ENCODE peak calls at places on chromosomes 4 and X, in five cellular contexts. P is IMR-90, C is breast epithelium, V is NB4, L is gastrocnemius medialis. A is an unnamed sample.

GRCh38 chr4:94334962-94335361 is 7.7 kb downstream of the HPGDS start:
- DNase-seq in P (no peak), C (no peak), V (no peak), L (peak; percentile 49), A (no peak)

GRCh38 chr4:171929477-171929876 is 116.3 kb downstream of the GALNTL6 start:
- DNase-seq in P (no peak), C (no peak), V (no peak), L (no peak), A (no peak)

GRCh38 chr4:156476359-156476758 is 495.2 kb downstream of the PDGFC start:
- DNase-seq in P (peak; percentile 98), C (no peak), V (no peak), L (no peak), A (no peak)

GRCh38 chrX:74426071-74426470 is 4.8 kb downstream of the SLC16A2 start:
- DNase-seq in P (no peak), C (no peak), V (no peak), L (no peak), A (no peak)

GRCh38 chr4:76623217-76624060 is 188.4 kb downstream of the SHROOM3 start:
- DNase-seq in P (no peak), C (no peak), V (no peak), L (no peak), A (no peak)

GRCh38 chr4:124903995-124904722 is 191.6 kb upstream of the ANKRD50 start:
- DNase-seq in P (peak; percentile 68), C (no peak), V (no peak), L (peak; percentile 78), A (no peak)

GRCh38 chr4:19776021-19776459 is 475.7 kb upstream of the SLIT2 start:
- DNase-seq in P (peak; percentile 81), C (no peak), V (no peak), L (no peak), A (no peak)

GRCh38 chr4:3346146-3346545 is 53.3 kb downstream of the RGS12 start:
- DNase-seq in P (peak; percentile 84), C (no peak), V (peak; percentile 90), L (peak; percentile 46), A (peak; percentile 79)

GRCh38 chr4:145732895-145733880 is 53.2 kb downstream of the C4orf51 start:
- DNase-seq in P (peak; percentile 89), C (peak; percentile 97), V (peak; percentile 75), L (peak; percentile 94), A (peak; percentile 93)

GRCh38 chrX:123830309-123830708 is 29.5 kb upstream of the XIAP start:
- DNase-seq in P (no peak), C (no peak), V (peak; percentile 15), L (no peak), A (peak; percentile 22)

GRCh38 chr4:6746721-6747689 is 31.0 kb downstream of the BLOC1S4 start:
- DNase-seq in P (no peak), C (peak; percentile 92), V (no peak), L (peak; percentile 11), A (no peak)

GRCh38 chr4:147247577-147247976 is 233.3 kb upstream of the EDNRA start:
- DNase-seq in P (peak; percentile 4), C (no peak), V (no peak), L (no peak), A (no peak)

GRCh38 chr4:180086480-180087170 is 2156.6 kb upstream of the TENM3 start:
- DNase-seq in P (no peak), C (no peak), V (no peak), L (no peak), A (no peak)

GRCh38 chr4:124111922-124112321 is 600.6 kb downstream of the ANKRD50 start:
- DNase-seq in P (peak; percentile 87), C (no peak), V (peak; percentile 52), L (peak; percentile 16), A (peak; percentile 22)

GRCh38 chr4:170990989-170991589 is 822.1 kb upstream of the GALNTL6 start:
- DNase-seq in P (no peak), C (no peak), V (peak; percentile 60), L (no peak), A (no peak)

GRCh38 chrX:15942307-15942706 is 87.7 kb upstream of the AP1S2 start:
- DNase-seq in P (no peak), C (no peak), V (no peak), L (no peak), A (no peak)

GRCh38 chrX:13194291-13195103 is 125.4 kb downstream of the ATXN3L start:
- DNase-seq in P (no peak), C (no peak), V (no peak), L (peak; percentile 15), A (no peak)

GRCh38 chr4:158446106-158446505 is 75.6 kb upstream of the RXFP1 start:
- DNase-seq in P (peak; percentile 79), C (no peak), V (no peak), L (no peak), A (no peak)

GRCh38 chrX:1451251-1451675 is 1.4 kb downstream of the ASMTL start:
- DNase-seq in P (no peak), C (no peak), V (no peak), L (peak; percentile 15), A (peak; percentile 68)

GRCh38 chr4:175190654-175191053 is 272.5 kb downstream of the ADAM29 start:
- DNase-seq in P (no peak), C (no peak), V (no peak), L (no peak), A (no peak)

GRCh38 chr4:86523333-86523732 is 70.8 kb upstream of the PTPN13 start:
- DNase-seq in P (no peak), C (no peak), V (peak; percentile 4), L (no peak), A (no peak)

DNA sequence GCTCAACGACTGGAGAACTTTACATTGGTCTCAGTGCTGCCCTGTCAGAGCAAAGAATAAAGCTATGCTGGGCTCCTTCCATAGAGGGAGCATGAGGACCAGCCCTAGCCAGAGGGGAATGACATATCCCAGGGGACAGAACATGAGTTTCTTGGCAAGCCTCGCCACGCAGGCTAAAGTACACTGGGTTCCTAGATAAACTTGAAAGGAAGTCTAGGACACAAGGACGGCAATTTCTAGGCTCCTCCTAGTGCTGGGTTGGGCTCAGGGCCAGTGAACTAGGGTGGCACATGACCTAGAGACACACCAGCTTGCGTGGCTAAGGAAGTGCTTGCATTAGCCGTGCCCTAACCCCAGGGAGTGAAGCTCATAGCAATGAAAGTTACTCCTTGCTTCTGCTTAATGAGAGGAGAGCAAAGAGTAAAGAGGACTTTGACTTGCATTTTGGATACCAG is 141.0 kb downstream of the MAB21L2 start:
- DNase-seq in P (no peak), C (peak; percentile 80), V (no peak), L (peak; percentile 64), A (peak; percentile 87)
- TF ChIP-seq CTCF in P (no peak), C (no peak), V (no peak), L (no peak), A (no peak)

GRCh38 chrX:103586659-103587058 is 1.3 kb downstream of the TCEAL4 start:
- DNase-seq in P (no peak), C (no peak), V (no peak), L (no peak), A (no peak)

GRCh38 chrX:103586314-103586646 is 965 bp downstream of the TCEAL4 start:
- DNase-seq in P (no peak), C (no peak), V (no peak), L (no peak), A (no peak)

GRCh38 chrX:103585421-103586313 is at the start of gene TCEAL4:
- DNase-seq in P (no peak), C (peak; percentile 66), V (no peak), L (peak; percentile 43), A (peak; percentile 90)

DNA sequence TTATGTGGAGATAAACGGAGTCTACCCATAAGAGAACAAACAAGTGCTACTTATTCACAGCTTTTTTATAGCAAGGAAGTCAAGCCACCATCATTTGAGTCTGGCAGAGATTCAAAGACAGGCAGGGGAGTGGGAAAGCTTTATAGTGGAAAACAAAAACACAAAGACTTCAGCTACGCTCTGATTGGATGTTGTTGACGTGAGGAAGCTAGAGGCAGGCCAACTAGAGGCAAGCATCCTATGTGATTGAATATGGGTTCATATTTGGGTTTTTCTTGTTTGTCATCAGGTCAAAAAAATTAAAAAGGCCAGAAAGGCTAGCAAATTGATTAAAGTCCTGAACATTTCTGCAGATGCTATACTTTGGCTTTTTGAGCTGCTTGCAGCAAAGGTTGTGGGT is 709 bp upstream of the TCEAL4 start:
- DNase-seq in P (no peak), C (no peak), V (no peak), L (no peak), A (no peak)
- H3K4me3 ChIP-seq in P (no peak overlapping the region), C (no peak overlapping the region), V (no peak overlapping the region), L (no peak overlapping the region), A (no peak overlapping the region)

GRCh38 chr4:88297131-88297530 is 12.8 kb upstream of the PPM1K start:
- DNase-seq in P (no peak), C (no peak), V (no peak), L (no peak), A (no peak)
- TF ChIP-seq POLR2A in P (no peak), C (no peak), V (no peak), L (no peak), A (no peak)

DNA sequence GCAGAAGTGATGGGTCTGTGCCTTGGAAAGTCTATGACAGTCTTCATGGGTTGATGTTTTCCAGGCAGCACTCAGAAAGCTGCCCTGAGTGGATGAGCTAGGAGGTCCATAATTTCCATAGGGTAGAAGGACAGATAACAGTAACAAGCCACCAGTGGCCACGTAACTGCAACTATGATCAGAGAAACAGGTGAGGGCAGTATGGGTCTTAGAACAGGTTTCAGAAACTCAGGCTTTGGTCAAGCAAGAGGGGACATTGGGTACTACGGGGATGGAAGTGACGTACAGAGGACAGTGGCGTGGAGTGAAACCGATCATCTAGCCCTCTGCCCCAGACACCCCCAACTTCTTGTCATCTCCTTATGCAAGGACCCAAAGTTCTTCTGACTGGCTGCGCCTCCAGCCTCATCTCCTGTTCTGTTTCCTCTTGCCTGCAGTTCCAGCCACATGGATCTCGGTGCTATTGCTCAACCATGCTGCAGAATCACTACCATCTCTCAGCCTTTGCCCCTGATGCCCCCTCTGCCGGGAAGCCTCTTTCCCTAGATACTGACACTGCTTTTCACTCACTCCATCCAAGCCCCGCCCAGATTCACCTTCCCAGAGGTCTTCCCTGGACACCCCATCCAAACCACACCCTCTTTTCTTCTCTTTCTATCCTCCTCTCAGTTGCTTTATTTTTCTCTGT is 123.4 kb downstream of the MFAP3L start:
- DNase-seq in P (no peak), C (no peak), V (no peak), L (no peak), A (no peak)
- TF ChIP-seq CTCF in P (no peak), C (no peak), V (no peak), L (no peak), A (no peak)

DNA sequence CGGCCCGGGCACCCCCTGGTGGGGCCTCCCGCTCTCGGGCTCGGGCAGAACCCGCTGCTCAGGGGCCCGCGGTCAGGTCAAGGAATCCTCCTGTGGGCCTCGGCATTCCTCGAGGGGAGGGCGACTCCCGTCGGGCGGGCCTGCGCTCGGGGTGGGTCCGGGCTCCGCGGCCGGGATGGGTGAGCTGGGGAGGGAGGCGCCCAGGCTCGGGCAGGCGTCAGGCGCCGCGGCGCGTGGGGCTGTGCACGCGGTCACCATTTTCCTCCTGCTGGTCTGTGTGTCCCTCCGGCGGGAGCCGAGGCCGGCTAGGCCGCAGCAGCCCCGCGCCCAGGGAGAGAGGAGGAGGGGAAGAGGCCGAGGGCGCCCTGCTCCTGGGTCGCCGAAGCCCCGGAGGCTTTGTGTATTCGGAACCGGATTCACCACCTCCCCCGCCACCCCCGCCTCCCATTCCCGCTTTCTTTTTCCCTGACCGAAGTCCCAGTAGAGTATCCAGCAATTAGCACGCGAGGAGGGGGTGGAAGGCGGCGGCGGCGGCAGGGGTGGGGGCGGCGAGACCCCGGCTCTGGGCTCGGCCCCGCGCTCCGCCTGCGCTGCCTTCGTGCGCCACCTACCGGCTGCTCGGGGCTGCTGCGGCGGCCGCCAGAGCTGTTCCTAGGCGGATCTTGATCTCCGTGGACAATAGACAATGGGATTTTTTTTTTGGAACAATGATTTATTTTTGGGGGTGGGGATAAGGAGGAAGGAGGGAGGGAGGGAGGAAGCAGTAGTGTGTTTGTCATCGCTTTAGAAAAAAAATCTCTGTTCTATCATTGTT is 99.0 kb upstream of the MAML3 start:
- DNase-seq in P (peak; percentile 56), C (peak; percentile 72), V (peak; percentile 69), L (peak; percentile 39), A (peak; percentile 43)
- H3K4me3 ChIP-seq in P (peak overlapping the region; percentile 42), C (peak overlapping the region; percentile 62), V (peak overlapping the region; percentile 40), L (peak overlapping the region; percentile 58), A (peak overlapping the region; percentile 28)

GRCh38 chr4:166045457-166045856 is 172.4 kb downstream of the TLL1 start:
- DNase-seq in P (no peak), C (no peak), V (no peak), L (no peak), A (no peak)
- TF ChIP-seq POLR2A in P (no peak), C (no peak), V (no peak), L (no peak), A (no peak)

A was measured in lower leg skin.